ENCODE peak calls at places on chromosomes 12 and 14, in five cellular contexts. One of them, this sample, is unnamed.

GRCh38 chr12:45050751-45051489 is at the start of gene DBX2:
- DNase-seq in cardiac muscle cell: peak; percentile 52
- DNase-seq in lower lobe of right lung: peak; percentile 29
- DNase-seq in HAP-1: peak; percentile 33
- DNase-seq in brain microvascular endothelial cell: no peak
- DNase-seq in this sample: peak; percentile 9

GRCh38 chr12:8077207-8077606 is 4.9 kb upstream of the NECAP1 start:
- DNase-seq in cardiac muscle cell: no peak
- DNase-seq in lower lobe of right lung: no peak
- DNase-seq in HAP-1: peak; percentile 41
- DNase-seq in brain microvascular endothelial cell: no peak
- DNase-seq in this sample: no peak

GRCh38 chr12:26830783-26831601 is 2.0 kb downstream of the ITPR2 start:
- DNase-seq in cardiac muscle cell: no peak
- DNase-seq in lower lobe of right lung: no peak
- DNase-seq in HAP-1: peak; percentile 29
- DNase-seq in brain microvascular endothelial cell: no peak
- DNase-seq in this sample: no peak

GRCh38 chr14:99282261-99283050 is 10.5 kb upstream of the BCL11B start:
- DNase-seq in cardiac muscle cell: no peak
- DNase-seq in lower lobe of right lung: no peak
- DNase-seq in HAP-1: no peak
- DNase-seq in brain microvascular endothelial cell: no peak
- DNase-seq in this sample: no peak

GRCh38 chr12:66048843-66049537 is 81.6 kb downstream of the LLPH start:
- DNase-seq in cardiac muscle cell: no peak
- DNase-seq in lower lobe of right lung: no peak
- DNase-seq in HAP-1: no peak
- DNase-seq in brain microvascular endothelial cell: no peak
- DNase-seq in this sample: no peak

GRCh38 chr12:130664772-130665171 is 51.3 kb downstream of the RIMBP2 start:
- DNase-seq in cardiac muscle cell: no peak
- DNase-seq in lower lobe of right lung: no peak
- DNase-seq in HAP-1: no peak
- DNase-seq in brain microvascular endothelial cell: no peak
- DNase-seq in this sample: no peak

GRCh38 chr12:45379261-45379660 is 163.4 kb downstream of the ANO6 start:
- DNase-seq in cardiac muscle cell: no peak
- DNase-seq in lower lobe of right lung: no peak
- DNase-seq in HAP-1: no peak
- DNase-seq in brain microvascular endothelial cell: peak; percentile 80
- DNase-seq in this sample: no peak

GRCh38 chr14:77926942-77927341 is 127.0 kb downstream of the ADCK1 start:
- DNase-seq in cardiac muscle cell: no peak
- DNase-seq in lower lobe of right lung: no peak
- DNase-seq in HAP-1: no peak
- DNase-seq in brain microvascular endothelial cell: no peak
- DNase-seq in this sample: no peak

GRCh38 chr12:5889381-5890047 is 55.5 kb downstream of the ANO2 start:
- DNase-seq in cardiac muscle cell: no peak
- DNase-seq in lower lobe of right lung: no peak
- DNase-seq in HAP-1: peak; percentile 51
- DNase-seq in brain microvascular endothelial cell: no peak
- DNase-seq in this sample: no peak

GRCh38 chr14:95979339-95980042 is 59.7 kb upstream of the C14orf132 start:
- DNase-seq in cardiac muscle cell: peak; percentile 12
- DNase-seq in lower lobe of right lung: no peak
- DNase-seq in HAP-1: peak; percentile 72
- DNase-seq in brain microvascular endothelial cell: no peak
- DNase-seq in this sample: no peak

GRCh38 chr12:30729547-30729946 is 25.2 kb downstream of the CAPRIN2 start:
- DNase-seq in cardiac muscle cell: no peak
- DNase-seq in lower lobe of right lung: no peak
- DNase-seq in HAP-1: no peak
- DNase-seq in brain microvascular endothelial cell: no peak
- DNase-seq in this sample: no peak

GRCh38 chr12:30730011-30730410 is 24.7 kb downstream of the CAPRIN2 start:
- DNase-seq in cardiac muscle cell: no peak
- DNase-seq in lower lobe of right lung: no peak
- DNase-seq in HAP-1: no peak
- DNase-seq in brain microvascular endothelial cell: no peak
- DNase-seq in this sample: no peak

GRCh38 chr12:30726647-30727046 is 28.1 kb downstream of the CAPRIN2 start:
- DNase-seq in cardiac muscle cell: no peak
- DNase-seq in lower lobe of right lung: no peak
- DNase-seq in HAP-1: no peak
- DNase-seq in brain microvascular endothelial cell: no peak
- DNase-seq in this sample: no peak

DNA sequence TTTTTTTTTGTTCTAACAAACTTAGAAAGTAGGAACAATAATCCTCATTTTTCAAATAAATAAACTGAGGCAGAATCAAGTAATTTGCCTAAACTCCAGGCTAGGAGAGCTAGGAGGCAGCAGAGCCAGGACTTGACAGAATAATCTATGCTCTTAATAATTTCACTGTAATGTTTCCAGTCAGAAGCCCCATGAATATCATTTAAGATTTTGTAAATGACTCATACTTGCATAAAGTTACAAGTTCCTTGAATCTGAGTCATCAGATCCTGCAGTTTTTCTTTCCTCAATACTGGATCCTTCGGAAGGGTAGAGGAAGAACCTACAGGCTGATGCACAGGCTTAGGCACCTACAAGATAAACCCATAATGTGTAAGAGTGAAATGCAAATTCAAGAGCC is 29.0 kb downstream of the CAPRIN2 start:
- DNase-seq in cardiac muscle cell: no peak
- DNase-seq in lower lobe of right lung: no peak
- DNase-seq in HAP-1: no peak
- DNase-seq in brain microvascular endothelial cell: peak; percentile 50
- DNase-seq in this sample: no peak
- H3K36me3 ChIP-seq in cardiac muscle cell: peaks cover 59% of the 10 kb centered on the region
- H3K36me3 ChIP-seq in lower lobe of right lung: peaks cover 57% of the 10 kb centered on the region
- H3K36me3 ChIP-seq in HAP-1: peaks cover 23% of the 10 kb centered on the region
- H3K36me3 ChIP-seq in brain microvascular endothelial cell: peaks cover 32% of the 10 kb centered on the region
- H3K36me3 ChIP-seq in this sample: peaks cover 4% of the 10 kb centered on the region

GRCh38 chr14:56816575-56817391 is 6.5 kb upstream of the OTX2 start:
- DNase-seq in cardiac muscle cell: peak; percentile 59
- DNase-seq in lower lobe of right lung: no peak
- DNase-seq in HAP-1: peak; percentile 63
- DNase-seq in brain microvascular endothelial cell: no peak
- DNase-seq in this sample: no peak
- H3K27me3 ChIP-seq in cardiac muscle cell: peaks cover 98% of the 10 kb centered on the region
- H3K27me3 ChIP-seq in lower lobe of right lung: peaks cover 90% of the 10 kb centered on the region
- H3K27me3 ChIP-seq in HAP-1: no peaks in the 10 kb centered on the region
- H3K27me3 ChIP-seq in brain microvascular endothelial cell: peaks cover 52% of the 10 kb centered on the region
- H3K27me3 ChIP-seq in this sample: peaks cover 5% of the 10 kb centered on the region

DNA sequence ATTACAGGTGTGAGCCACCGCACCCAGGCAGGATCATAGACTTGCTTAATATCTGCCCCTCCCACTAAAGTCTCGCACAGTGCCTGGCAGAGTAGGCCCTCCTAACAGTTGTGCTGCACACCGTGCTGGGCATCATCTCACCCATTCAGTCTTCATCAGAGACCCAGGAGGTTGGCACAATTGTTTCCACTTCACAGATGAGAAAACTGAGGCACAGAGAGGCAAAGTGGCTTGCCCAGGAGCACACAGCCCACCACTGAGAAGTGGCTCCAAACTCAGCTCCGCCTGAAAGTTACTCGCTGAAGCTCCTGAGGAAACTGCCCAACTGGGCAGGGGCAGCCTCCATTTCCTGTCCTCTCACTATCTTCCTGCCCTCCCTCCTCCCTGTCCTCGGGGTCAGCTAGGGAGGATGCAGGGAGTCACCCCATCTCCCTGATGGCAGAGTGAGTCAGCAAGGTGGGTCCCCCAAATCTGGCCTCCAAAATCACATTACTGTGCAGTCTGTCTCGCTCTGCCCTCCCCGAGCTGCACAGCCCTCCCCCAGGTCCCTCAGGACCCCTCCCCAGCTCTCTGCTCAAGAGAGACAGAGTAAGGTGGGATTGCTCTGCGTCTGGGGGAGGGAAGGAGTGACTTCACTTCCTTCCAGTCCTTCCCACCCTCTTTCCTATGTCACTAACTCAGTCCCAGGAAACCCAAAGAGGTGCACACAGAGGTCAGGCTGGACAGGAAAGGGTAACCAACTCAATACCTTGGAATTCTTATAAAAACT is 5.7 kb downstream of the SLC8B1 start:
- DNase-seq in cardiac muscle cell: no peak
- DNase-seq in lower lobe of right lung: no peak
- DNase-seq in HAP-1: no peak
- DNase-seq in brain microvascular endothelial cell: no peak
- DNase-seq in this sample: no peak
- H3K36me3 ChIP-seq in cardiac muscle cell: no peaks in the 10 kb centered on the region
- H3K36me3 ChIP-seq in lower lobe of right lung: peaks cover 40% of the 10 kb centered on the region
- H3K36me3 ChIP-seq in HAP-1: peaks cover 51% of the 10 kb centered on the region
- H3K36me3 ChIP-seq in brain microvascular endothelial cell: no peaks in the 10 kb centered on the region
- H3K36me3 ChIP-seq in this sample: no peaks in the 10 kb centered on the region

GRCh38 chr12:94170690-94171594 is 22.6 kb downstream of the PLXNC1 start:
- DNase-seq in cardiac muscle cell: no peak
- DNase-seq in lower lobe of right lung: no peak
- DNase-seq in HAP-1: no peak
- DNase-seq in brain microvascular endothelial cell: no peak
- DNase-seq in this sample: no peak
- H3K27me3 ChIP-seq in cardiac muscle cell: peaks cover 6% of the 10 kb centered on the region
- H3K27me3 ChIP-seq in lower lobe of right lung: no peaks in the 10 kb centered on the region
- H3K27me3 ChIP-seq in HAP-1: no peaks in the 10 kb centered on the region
- H3K27me3 ChIP-seq in brain microvascular endothelial cell: no peaks in the 10 kb centered on the region
- H3K27me3 ChIP-seq in this sample: no peaks in the 10 kb centered on the region

GRCh38 chr12:25242981-25243764 is 7.6 kb downstream of the KRAS start:
- DNase-seq in cardiac muscle cell: no peak
- DNase-seq in lower lobe of right lung: no peak
- DNase-seq in HAP-1: no peak
- DNase-seq in brain microvascular endothelial cell: no peak
- DNase-seq in this sample: no peak
- H3K36me3 ChIP-seq in cardiac muscle cell: peaks cover 3% of the 10 kb centered on the region
- H3K36me3 ChIP-seq in lower lobe of right lung: peaks cover 29% of the 10 kb centered on the region
- H3K36me3 ChIP-seq in HAP-1: peaks cover 24% of the 10 kb centered on the region
- H3K36me3 ChIP-seq in brain microvascular endothelial cell: no peaks in the 10 kb centered on the region
- H3K36me3 ChIP-seq in this sample: no peaks in the 10 kb centered on the region

DNA sequence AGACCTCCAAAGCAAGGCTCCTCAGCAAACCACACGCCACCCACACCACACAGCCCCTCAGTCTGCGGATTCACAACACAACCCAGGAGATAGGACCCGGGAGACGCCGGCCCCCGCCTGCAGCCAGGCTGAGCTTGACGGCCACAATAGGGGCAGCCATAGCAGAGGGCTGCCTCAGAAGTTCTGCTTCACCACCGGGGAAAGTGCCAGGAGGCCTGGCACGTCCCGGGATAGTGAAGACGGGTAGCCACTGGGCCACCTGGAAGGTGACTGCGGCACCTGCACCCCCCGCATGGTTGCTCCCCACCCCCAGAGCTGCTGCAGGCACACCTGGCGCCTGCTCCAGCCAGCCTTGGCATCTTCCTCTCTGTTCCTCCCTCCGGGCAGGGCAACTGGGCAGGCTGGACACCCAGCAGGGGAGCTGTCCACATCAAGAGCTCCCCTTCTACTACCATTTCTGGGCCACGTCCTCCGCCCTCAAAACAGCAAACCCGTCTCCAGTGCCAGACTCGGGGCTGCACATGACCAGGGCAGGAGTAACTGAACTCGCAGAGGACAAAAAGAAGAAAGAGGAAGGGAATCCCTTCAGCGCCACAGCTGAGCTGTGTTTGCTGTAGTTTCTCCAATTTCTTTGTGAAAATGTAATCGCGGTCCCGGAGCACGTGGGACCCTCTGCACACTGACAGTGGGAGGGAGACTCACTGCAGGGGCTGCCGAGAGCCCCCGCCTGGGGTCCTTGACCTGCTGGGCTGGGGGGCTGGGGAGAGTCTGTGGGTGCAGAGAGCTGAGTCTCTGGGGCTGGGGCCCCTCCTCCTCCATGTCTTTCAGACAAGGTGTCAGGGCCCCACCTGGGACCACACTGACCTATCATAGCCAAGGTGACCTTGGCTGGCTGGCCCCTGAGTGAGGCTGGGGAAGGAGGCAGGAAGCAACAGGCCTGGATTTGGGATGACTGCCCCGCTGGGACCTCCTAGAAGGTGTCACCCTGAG is 74.2 kb upstream of the C14orf180 start:
- DNase-seq in cardiac muscle cell: no peak
- DNase-seq in lower lobe of right lung: no peak
- DNase-seq in HAP-1: no peak
- DNase-seq in brain microvascular endothelial cell: no peak
- DNase-seq in this sample: no peak
- H3K27me3 ChIP-seq in cardiac muscle cell: no peaks in the 10 kb centered on the region
- H3K27me3 ChIP-seq in lower lobe of right lung: peaks cover 16% of the 10 kb centered on the region
- H3K27me3 ChIP-seq in HAP-1: peaks cover 11% of the 10 kb centered on the region
- H3K27me3 ChIP-seq in brain microvascular endothelial cell: no peaks in the 10 kb centered on the region
- H3K27me3 ChIP-seq in this sample: peaks cover 1% of the 10 kb centered on the region

GRCh38 chr14:75092698-75093097 is 23.3 kb downstream of the ZC2HC1C start:
- DNase-seq in cardiac muscle cell: no peak
- DNase-seq in lower lobe of right lung: no peak
- DNase-seq in HAP-1: no peak
- DNase-seq in brain microvascular endothelial cell: no peak
- DNase-seq in this sample: no peak
- H3K36me3 ChIP-seq in cardiac muscle cell: peaks cover 53% of the 10 kb centered on the region
- H3K36me3 ChIP-seq in lower lobe of right lung: peaks cover 99% of the 10 kb centered on the region
- H3K36me3 ChIP-seq in HAP-1: peaks cover 51% of the 10 kb centered on the region
- H3K36me3 ChIP-seq in brain microvascular endothelial cell: peaks cover 46% of the 10 kb centered on the region
- H3K36me3 ChIP-seq in this sample: peaks cover 20% of the 10 kb centered on the region

GRCh38 chr12:114702462-114702861 is 18.5 kb upstream of the TBX3 start:
- DNase-seq in cardiac muscle cell: no peak
- DNase-seq in lower lobe of right lung: no peak
- DNase-seq in HAP-1: no peak
- DNase-seq in brain microvascular endothelial cell: no peak
- DNase-seq in this sample: no peak
- H3K27me3 ChIP-seq in cardiac muscle cell: peaks cover 57% of the 10 kb centered on the region
- H3K27me3 ChIP-seq in lower lobe of right lung: peaks cover 52% of the 10 kb centered on the region
- H3K27me3 ChIP-seq in HAP-1: peaks cover 28% of the 10 kb centered on the region
- H3K27me3 ChIP-seq in brain microvascular endothelial cell: peaks cover 60% of the 10 kb centered on the region
- H3K27me3 ChIP-seq in this sample: no peaks in the 10 kb centered on the region

GRCh38 chr12:32307352-32307751 is 92.0 kb upstream of the FGD4 start:
- DNase-seq in cardiac muscle cell: no peak
- DNase-seq in lower lobe of right lung: no peak
- DNase-seq in HAP-1: no peak
- DNase-seq in brain microvascular endothelial cell: no peak
- DNase-seq in this sample: no peak

GRCh38 chr12:32309811-32310755 is 89.3 kb upstream of the FGD4 start:
- DNase-seq in cardiac muscle cell: peak; percentile 55
- DNase-seq in lower lobe of right lung: no peak
- DNase-seq in HAP-1: no peak
- DNase-seq in brain microvascular endothelial cell: peak; percentile 28
- DNase-seq in this sample: no peak

DNA sequence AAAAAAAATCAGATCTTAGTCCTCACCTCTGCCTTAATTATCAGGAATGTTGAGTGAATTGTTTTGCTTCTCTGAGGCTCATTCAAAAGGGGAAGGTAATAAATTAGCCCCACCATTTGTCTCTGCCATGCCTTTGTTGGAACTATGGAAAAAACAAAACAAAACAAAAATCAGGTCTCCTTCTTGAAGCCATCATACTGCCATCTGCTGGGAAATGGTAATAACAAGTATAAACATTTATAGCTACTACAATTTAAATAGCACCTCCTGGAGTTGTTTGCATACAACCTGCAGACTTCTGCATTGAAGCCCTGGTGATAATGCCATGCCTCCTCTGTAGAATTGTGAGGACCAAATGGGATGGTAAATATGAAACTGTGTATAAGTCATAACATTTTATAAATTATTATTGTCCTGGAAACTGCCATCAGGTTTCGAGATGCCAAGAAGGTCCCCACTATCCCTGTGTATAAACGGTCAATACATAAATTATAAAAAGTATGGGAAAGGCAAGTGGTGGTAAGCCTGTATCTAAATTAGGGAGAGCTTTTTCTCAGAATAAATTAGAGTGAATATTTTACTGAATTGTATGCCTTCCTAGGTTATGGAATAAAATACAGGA is 87.2 kb upstream of the FGD4 start:
- DNase-seq in cardiac muscle cell: peak; percentile 59
- DNase-seq in lower lobe of right lung: no peak
- DNase-seq in HAP-1: peak; percentile 25
- DNase-seq in brain microvascular endothelial cell: peak; percentile 14
- DNase-seq in this sample: no peak
- H3K36me3 ChIP-seq in cardiac muscle cell: no peaks in the 10 kb centered on the region
- H3K36me3 ChIP-seq in lower lobe of right lung: no peaks in the 10 kb centered on the region
- H3K36me3 ChIP-seq in HAP-1: peaks cover 4% of the 10 kb centered on the region
- H3K36me3 ChIP-seq in brain microvascular endothelial cell: no peaks in the 10 kb centered on the region
- H3K36me3 ChIP-seq in this sample: no peaks in the 10 kb centered on the region